ENCODE peak calls at places on chromosomes 5 and 9, in seven cellular contexts. R is MCF 10A, P is B cell, V is H54, E is DMS153, Y is cardiac fibroblast, N is T-helper 2 cell. Z is an unnamed sample.

GRCh38 chr9:21964925-21965385 is 29.2 kb downstream of the CDKN2A start:
- DNase-seq in R (no peak), P (peak), V (no peak), E (no peak), Y (peak), N (peak), Z (peak)

GRCh38 chr9:119289740-119290139 is 79.5 kb downstream of the BRINP1 start:
- DNase-seq in R (peak), P (peak), V (peak), E (no peak), Y (peak), N (no peak), Z (peak)

GRCh38 chr9:137759649-137760321 is 117.8 kb upstream of the CACNA1B start:
- DNase-seq in R (no peak), P (peak), V (no peak), E (no peak), Y (no peak), N (no peak), Z (no peak)

GRCh38 chr5:82560546-82560945 is 282.4 kb upstream of the RPS23 start:
- DNase-seq in R (no peak), P (no peak), V (no peak), E (no peak), Y (no peak), N (no peak), Z (no peak)

GRCh38 chr5:153866176-153866575 is 172.5 kb downstream of the FAM114A2 start:
- DNase-seq in R (no peak), P (no peak), V (no peak), E (no peak), Y (no peak), N (no peak), Z (no peak)

GRCh38 chr5:151148583-151148982 is 9.0 kb downstream of the ANXA6 start:
- DNase-seq in R (no peak), P (no peak), V (no peak), E (no peak), Y (no peak), N (peak), Z (no peak)

GRCh38 chr5:175264406-175264805 is 179.6 kb downstream of the DRD1 start:
- DNase-seq in R (no peak), P (no peak), V (no peak), E (no peak), Y (no peak), N (no peak), Z (no peak)

GRCh38 chr5:81247441-81247972 is 14.4 kb downstream of the CKMT2 start:
- DNase-seq in R (no peak), P (no peak), V (peak), E (no peak), Y (peak), N (no peak), Z (peak)

GRCh38 chr9:4066682-4067081 is 233.2 kb downstream of the GLIS3 start:
- DNase-seq in R (no peak), P (no peak), V (no peak), E (no peak), Y (no peak), N (no peak), Z (no peak)